ENCODE peak calls at places on chromosomes 3 and 15, in eight cellular contexts. K, F, M, V, W, S, Q and B are unnamed samples.

GRCh38 chr3:64305731-64306130 is 80.5 kb upstream of the PRICKLE2 start:
- DNase-seq in K (no peak), F (no peak), M (no peak), V (no peak), W (no peak), S (no peak), Q (no peak), B (no peak)

GRCh38 chr3:18469775-18470174 is 44.6 kb upstream of the SATB1 start:
- DNase-seq in K (no peak), F (no peak), M (no peak), V (no peak), W (no peak), S (no peak), Q (no peak), B (no peak)

GRCh38 chr15:63923993-63924950 is 90.5 kb upstream of the HERC1 start:
- DNase-seq in K (no peak), F (no peak), M (no peak), V (no peak), W (no peak), S (no peak), Q (no peak), B (no peak)

GRCh38 chr3:167115331-167115934 is 264.7 kb downstream of the ZBBX start:
- DNase-seq in K (no peak), F (no peak), M (no peak), V (no peak), W (peak), S (no peak), Q (no peak), B (no peak)

GRCh38 chr15:71296032-71296686 is 180.9 kb downstream of the THSD4 start:
- DNase-seq in K (no peak), F (no peak), M (peak), V (no peak), W (no peak), S (peak), Q (no peak), B (peak)

GRCh38 chr3:66532160-66532587 is 31.4 kb upstream of the LRIG1 start:
- DNase-seq in K (no peak), F (no peak), M (no peak), V (no peak), W (no peak), S (no peak), Q (no peak), B (no peak)

GRCh38 chr15:66851226-66852063 is 149.4 kb downstream of the SMAD6 start:
- DNase-seq in K (peak), F (peak), M (peak), V (peak), W (peak), S (peak), Q (peak), B (peak)

GRCh38 chr15:54506977-54507524 is 528.8 kb downstream of the UNC13C start:
- DNase-seq in K (no peak), F (no peak), M (no peak), V (no peak), W (no peak), S (no peak), Q (no peak), B (no peak)

GRCh38 chr3:112136959-112137693 is 4.1 kb upstream of the GCSAM start:
- DNase-seq in K (no peak), F (peak), M (peak), V (peak), W (no peak), S (peak), Q (no peak), B (peak)

GRCh38 chr3:194534243-194534642 is 47.4 kb upstream of the ATP13A3 start:
- DNase-seq in K (no peak), F (no peak), M (no peak), V (no peak), W (no peak), S (no peak), Q (no peak), B (no peak)

GRCh38 chr15:40743466-40743865 is 11.6 kb downstream of the RMDN3 start:
- DNase-seq in K (no peak), F (no peak), M (no peak), V (no peak), W (no peak), S (no peak), Q (no peak), B (no peak)

GRCh38 chr15:52912172-52912571 is 122.0 kb upstream of the ONECUT1 start:
- DNase-seq in K (no peak), F (no peak), M (no peak), V (no peak), W (no peak), S (peak), Q (no peak), B (peak)